ENCODE peak calls at places on chromosomes 13 and 19, in four cellular contexts. One of them, this sample, is unnamed.

GRCh38 chr19:23440791-23441190 is 45.5 kb upstream of the ZNF91 start:
- DNase-seq in H1: no peak
- DNase-seq in GM12878: no peak
- DNase-seq in K562: peak
- DNase-seq in this sample: no peak

GRCh38 chr13:33545492-33545891 is 259.9 kb upstream of the STARD13 start:
- DNase-seq in H1: no peak
- DNase-seq in GM12878: no peak
- DNase-seq in K562: no peak
- DNase-seq in this sample: no peak

GRCh38 chr19:48896191-48896720 is 2.3 kb downstream of the TULP2 start:
- DNase-seq in H1: peak
- DNase-seq in GM12878: no peak
- DNase-seq in K562: peak
- DNase-seq in this sample: no peak

GRCh38 chr19:11247934-11248333 is 8.5 kb downstream of the ANGPTL8 start:
- DNase-seq in H1: no peak
- DNase-seq in GM12878: no peak
- DNase-seq in K562: no peak
- DNase-seq in this sample: no peak

GRCh38 chr13:95553614-95554385 is 1.3 kb downstream of the CLDN10 start:
- DNase-seq in H1: no peak
- DNase-seq in GM12878: no peak
- DNase-seq in K562: no peak
- DNase-seq in this sample: no peak

GRCh38 chr19:1057185-1057857 is 9.6 kb upstream of the ARHGAP45 start:
- DNase-seq in H1: no peak
- DNase-seq in GM12878: no peak
- DNase-seq in K562: no peak
- DNase-seq in this sample: peak

GRCh38 chr19:41877490-41877876 is 404 bp downstream of the CD79A start:
- DNase-seq in H1: no peak
- DNase-seq in GM12878: no peak
- DNase-seq in K562: no peak
- DNase-seq in this sample: no peak

GRCh38 chr13:100560498-100561215 is 27.9 kb downstream of the GGACT start:
- DNase-seq in H1: no peak
- DNase-seq in GM12878: no peak
- DNase-seq in K562: no peak
- DNase-seq in this sample: no peak

GRCh38 chr13:24929196-24929595 is 165.2 kb downstream of the RNF17 start:
- DNase-seq in H1: no peak
- DNase-seq in GM12878: no peak
- DNase-seq in K562: no peak
- DNase-seq in this sample: no peak

GRCh38 chr19:16315825-16316505 is 8.7 kb upstream of the KLF2 start:
- DNase-seq in H1: no peak
- DNase-seq in GM12878: no peak
- DNase-seq in K562: peak
- DNase-seq in this sample: peak
- TF ChIP-seq CHD1 in H1: no peak
- TF ChIP-seq CHD1 in GM12878: no peak
- TF ChIP-seq CHD1 in K562: no peak
- TF ChIP-seq CHD1 in this sample: no peak

GRCh38 chr13:106182404-106182803 is 353.1 kb downstream of the EFNB2 start:
- DNase-seq in H1: no peak
- DNase-seq in GM12878: no peak
- DNase-seq in K562: no peak
- DNase-seq in this sample: peak
- TF ChIP-seq CHD1 in H1: no peak
- TF ChIP-seq CHD1 in GM12878: no peak
- TF ChIP-seq CHD1 in K562: no peak
- TF ChIP-seq CHD1 in this sample: no peak

GRCh38 chr13:32209670-32210069 is 105.5 kb downstream of the ZAR1L start:
- DNase-seq in H1: no peak
- DNase-seq in GM12878: no peak
- DNase-seq in K562: no peak
- DNase-seq in this sample: peak
- TF ChIP-seq CHD1 in H1: no peak
- TF ChIP-seq CHD1 in GM12878: no peak
- TF ChIP-seq CHD1 in K562: no peak
- TF ChIP-seq CHD1 in this sample: no peak

GRCh38 chr13:112796190-112796915 is 106.5 kb downstream of the ATP11A start:
- DNase-seq in H1: no peak
- DNase-seq in GM12878: no peak
- DNase-seq in K562: no peak
- DNase-seq in this sample: no peak
- TF ChIP-seq CHD1 in H1: no peak
- TF ChIP-seq CHD1 in GM12878: no peak
- TF ChIP-seq CHD1 in K562: no peak
- TF ChIP-seq CHD1 in this sample: no peak

DNA sequence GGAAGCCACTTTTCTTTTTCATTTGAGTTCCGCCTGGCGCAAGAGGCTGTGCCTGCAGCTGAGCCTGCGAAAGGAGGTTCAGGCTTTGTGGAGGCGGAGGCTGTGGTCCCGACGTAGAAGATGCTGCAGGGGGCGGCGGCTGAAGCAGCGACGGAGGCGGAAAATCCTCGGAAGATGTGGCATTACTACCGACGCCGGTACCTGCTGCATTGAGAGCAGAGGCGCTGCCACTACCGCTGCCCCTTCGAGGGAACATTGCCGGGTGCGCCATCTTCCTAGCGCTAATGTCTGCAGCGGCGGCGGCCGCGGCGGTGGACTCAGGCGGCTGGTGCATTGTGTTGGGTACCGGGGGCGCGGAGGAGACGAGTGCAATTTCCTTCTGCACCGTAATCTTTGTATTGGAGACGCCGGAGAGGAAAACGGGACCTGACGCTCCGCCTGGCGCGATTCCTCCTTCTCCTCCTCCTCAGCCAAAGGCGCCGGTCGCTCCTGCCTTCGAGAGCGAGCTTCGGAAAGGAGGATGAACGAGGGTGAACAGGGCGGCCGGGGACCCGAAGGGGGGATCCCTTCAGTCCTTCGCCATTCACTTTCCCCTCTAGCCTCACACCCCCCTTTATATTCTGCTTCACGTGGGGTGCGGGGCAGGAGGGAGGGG is at the start of gene TSC22D1:
- DNase-seq in H1: no peak
- DNase-seq in GM12878: no peak
- DNase-seq in K562: no peak
- DNase-seq in this sample: peak
- TF ChIP-seq CHD1 in H1: no peak
- TF ChIP-seq CHD1 in GM12878: no peak
- TF ChIP-seq CHD1 in K562: no peak
- TF ChIP-seq CHD1 in this sample: no peak

DNA sequence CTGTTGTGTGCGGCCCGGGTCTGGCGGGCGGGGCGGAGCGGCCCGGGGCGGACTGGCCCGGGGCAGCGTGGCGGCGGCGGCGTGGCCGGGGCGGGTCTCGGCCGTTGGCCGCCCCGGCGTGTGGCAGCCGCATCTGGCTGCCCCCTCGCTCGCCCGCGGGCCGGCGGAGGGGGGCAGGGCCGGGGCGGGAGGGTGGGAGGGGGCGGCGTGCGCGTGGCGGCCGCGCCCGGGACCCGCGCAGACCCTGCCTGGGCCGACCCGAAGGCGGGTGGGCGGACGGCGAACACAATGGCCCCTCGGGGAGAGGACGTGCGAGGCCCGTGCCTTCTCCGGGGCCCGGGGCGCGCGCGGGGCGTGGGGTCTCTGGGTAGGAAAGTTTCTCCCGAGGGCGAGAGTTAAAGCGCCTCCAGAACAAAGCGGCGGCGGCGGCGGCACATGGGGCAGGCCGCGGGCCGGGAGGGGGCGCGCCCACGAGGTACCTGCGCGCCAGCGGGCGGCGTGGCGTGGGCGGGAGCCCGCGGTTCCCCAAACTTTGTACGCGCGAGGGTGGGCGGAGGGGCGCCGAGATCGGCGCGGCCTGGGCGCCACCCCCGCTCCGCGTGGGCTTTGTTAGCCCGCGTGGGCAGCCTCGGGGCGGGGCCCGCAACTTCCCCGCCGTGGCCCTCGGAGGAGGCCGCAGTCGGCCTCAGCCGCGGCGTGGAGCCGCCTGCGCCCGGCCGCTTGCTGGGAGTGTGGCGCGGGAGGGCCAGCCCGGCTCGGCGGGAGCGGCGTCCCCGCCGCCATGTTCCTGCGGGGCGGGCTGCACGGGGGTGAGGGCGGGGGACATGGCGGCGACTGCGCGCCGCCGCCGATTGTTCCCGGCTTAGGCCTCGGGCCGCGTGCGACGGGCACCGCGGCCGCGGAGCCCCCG is 764 bp downstream of the MIR17HG start:
- DNase-seq in H1: no peak
- DNase-seq in GM12878: no peak
- DNase-seq in K562: peak
- DNase-seq in this sample: no peak
- TF ChIP-seq CHD1 in H1: no peak
- TF ChIP-seq CHD1 in GM12878: no peak
- TF ChIP-seq CHD1 in K562: no peak
- TF ChIP-seq CHD1 in this sample: peak

DNA sequence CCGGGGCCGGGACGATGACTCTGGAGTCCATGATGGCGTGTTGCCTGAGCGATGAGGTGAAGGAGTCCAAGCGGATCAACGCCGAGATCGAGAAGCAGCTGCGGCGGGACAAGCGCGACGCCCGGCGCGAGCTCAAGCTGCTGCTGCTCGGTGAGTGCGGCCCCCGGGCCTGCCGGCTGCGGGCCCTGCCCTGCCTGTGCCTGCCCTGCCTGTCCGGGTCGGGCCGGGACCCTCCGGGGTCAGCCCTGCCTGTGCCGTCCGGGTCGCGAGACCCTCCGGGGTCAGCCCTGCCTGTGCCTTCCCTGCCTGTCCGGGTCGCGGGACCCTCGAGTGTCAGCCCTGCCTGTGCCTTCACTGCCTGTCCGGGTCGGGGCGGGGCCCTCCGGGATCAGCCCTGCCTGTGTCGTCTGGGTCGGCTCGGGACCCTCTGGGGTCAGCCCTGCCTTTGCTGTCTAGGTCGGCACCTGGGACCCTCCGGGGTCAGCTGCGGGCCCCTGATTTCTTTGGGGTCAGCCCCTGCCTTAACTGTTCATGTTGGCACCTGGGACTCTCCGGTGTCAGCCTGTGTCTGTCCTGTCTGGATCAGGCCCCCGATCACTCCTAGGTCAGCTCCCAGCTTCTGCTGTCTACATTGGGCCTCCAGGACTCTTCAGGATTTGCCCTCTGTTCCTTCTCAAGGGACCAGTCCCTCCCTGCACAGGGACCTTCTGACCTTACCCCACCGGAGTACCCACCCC is 644 bp downstream of the GNA11 start:
- DNase-seq in H1: no peak
- DNase-seq in GM12878: no peak
- DNase-seq in K562: no peak
- DNase-seq in this sample: peak
- TF ChIP-seq CHD1 in H1: no peak
- TF ChIP-seq CHD1 in GM12878: no peak
- TF ChIP-seq CHD1 in K562: peak
- TF ChIP-seq CHD1 in this sample: no peak

GRCh38 chr13:47237571-47237970 is 340.7 kb upstream of the HTR2A start:
- DNase-seq in H1: no peak
- DNase-seq in GM12878: no peak
- DNase-seq in K562: no peak
- DNase-seq in this sample: no peak

GRCh38 chr13:47239025-47239424 is 342.2 kb upstream of the HTR2A start:
- DNase-seq in H1: no peak
- DNase-seq in GM12878: no peak
- DNase-seq in K562: no peak
- DNase-seq in this sample: no peak

GRCh38 chr13:47241446-47241845 is 344.6 kb upstream of the HTR2A start:
- DNase-seq in H1: no peak
- DNase-seq in GM12878: no peak
- DNase-seq in K562: no peak
- DNase-seq in this sample: no peak
- TF ChIP-seq CHD1 in H1: no peak
- TF ChIP-seq CHD1 in GM12878: no peak
- TF ChIP-seq CHD1 in K562: no peak
- TF ChIP-seq CHD1 in this sample: no peak

DNA sequence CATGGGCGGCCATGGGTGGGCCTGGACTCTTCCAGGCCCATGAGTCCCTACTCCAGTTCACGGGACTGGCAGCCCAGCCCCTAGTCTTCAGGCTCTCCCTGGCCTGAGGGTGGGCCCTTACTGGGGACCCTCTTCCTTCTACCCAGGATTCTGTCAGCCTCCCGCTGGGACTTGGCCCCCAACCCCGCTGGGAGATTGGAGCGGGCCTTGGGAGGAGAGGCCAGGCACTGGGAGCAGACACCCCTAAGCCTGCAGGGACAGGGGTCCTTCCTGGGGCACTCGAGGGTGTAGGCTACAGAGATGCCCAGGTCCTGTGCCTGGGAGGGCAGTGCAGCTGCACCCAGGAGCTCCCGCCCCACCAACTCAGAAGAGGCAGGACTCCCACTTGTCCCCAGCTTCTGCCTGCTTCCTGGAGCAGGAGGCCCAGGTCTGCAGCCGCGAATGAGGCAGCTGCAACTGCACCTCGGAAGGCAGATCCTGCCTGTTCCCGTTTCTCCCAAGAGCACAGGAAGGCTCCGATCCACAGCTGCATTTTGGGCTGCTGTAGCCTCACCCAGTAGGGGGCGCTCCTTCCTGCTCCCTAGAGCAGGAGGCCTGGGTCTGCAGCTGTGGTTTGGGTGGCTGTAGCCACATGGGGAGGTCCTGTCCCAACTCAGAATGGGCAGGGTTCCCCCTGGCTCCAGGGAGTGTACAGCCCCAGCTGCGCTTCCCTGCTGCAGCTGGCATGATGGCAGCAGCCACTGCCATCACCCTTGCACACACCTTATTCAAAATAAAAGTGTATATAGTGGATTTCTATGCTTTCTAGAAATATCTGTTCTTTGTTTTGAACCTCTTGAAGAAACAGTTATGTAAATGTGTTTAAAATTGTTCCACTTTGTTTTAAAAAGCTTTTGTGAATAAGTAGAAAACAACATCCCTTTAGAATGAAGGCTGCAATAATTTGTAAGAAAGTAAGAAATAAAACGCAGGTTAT is 46.8 kb downstream of the TEX26 start:
- DNase-seq in H1: peak
- DNase-seq in GM12878: no peak
- DNase-seq in K562: peak
- DNase-seq in this sample: no peak
- TF ChIP-seq CHD1 in H1: no peak
- TF ChIP-seq CHD1 in GM12878: no peak
- TF ChIP-seq CHD1 in K562: no peak
- TF ChIP-seq CHD1 in this sample: no peak